ENCODE peak calls at places on chromosome 3, in five cellular contexts. K is IMR-90, V is K562, M is SK-N-SH, P is A549. L is an unnamed sample.

GRCh38 chr3:66401157-66401550 is 99.7 kb downstream of the LRIG1 start:
- DNase-seq in V (no peak), M (no peak), K (no peak), P (no peak), L (no peak)

GRCh38 chr3:15148614-15149013 is 49.7 kb upstream of the RBSN start:
- DNase-seq in P (peak; percentile 52), M (no peak), V (peak; percentile 52), K (no peak), L (no peak)

GRCh38 chr3:196890309-196890708 is 22.6 kb downstream of the SENP5 start:
- DNase-seq in M (no peak), P (no peak), K (no peak), V (no peak), L (no peak)

GRCh38 chr3:71290301-71290700 is 293.2 kb downstream of the FOXP1 start:
- DNase-seq in P (no peak), V (no peak), K (no peak), M (no peak), L (no peak)

GRCh38 chr3:42174679-42175660 is 83.8 kb downstream of the TRAK1 start:
- DNase-seq in P (no peak), M (no peak), V (no peak), K (no peak), L (no peak)

GRCh38 chr3:73401058-73401457 is 223.7 kb downstream of the PDZRN3 start:
- DNase-seq in V (no peak), M (no peak), K (peak; percentile 6), P (no peak), L (no peak)

GRCh38 chr3:140196970-140197369 is 262.0 kb downstream of the CLSTN2 start:
- DNase-seq in P (no peak), M (no peak), K (no peak), V (no peak), L (no peak)

GRCh38 chr3:114212646-114213045 is 24.7 kb downstream of the ZNF80 start:
- DNase-seq in K (no peak), V (no peak), P (no peak), M (no peak), L (no peak)

GRCh38 chr3:187186801-187187421 is 10.4 kb upstream of the RTP1 start:
- DNase-seq in K (peak; percentile 94), V (peak; percentile 28), M (no peak), P (peak; percentile 22), L (no peak)

GRCh38 chr3:66220602-66221377 is at the start of gene SLC25A26:
- DNase-seq in V (peak; percentile 90), K (peak; percentile 95), M (peak; percentile 98), P (peak; percentile 93), L (peak; percentile 82)

GRCh38 chr3:136211547-136211946 is 15.4 kb upstream of the MSL2 start:
- DNase-seq in P (no peak), V (no peak), M (no peak), K (no peak), L (no peak)

GRCh38 chr3:112817271-112817670 is 29.4 kb downstream of the CD200R1L start:
- DNase-seq in M (no peak), V (no peak), K (peak; percentile 54), P (no peak), L (no peak)

GRCh38 chr3:10949197-10949596 is 43.4 kb upstream of the SLC6A1 start:
- DNase-seq in P (no peak), V (no peak), M (no peak), K (no peak), L (no peak)

GRCh38 chr3:62248831-62249776 is 124.2 kb downstream of the FEZF2 start:
- DNase-seq in M (no peak), P (no peak), V (no peak), K (peak; percentile 2), L (no peak)
- TF ChIP-seq RFX5 in M (no peak), P (no peak), V (no peak), K (no peak), L (no peak)

GRCh38 chr3:30777426-30777825 is 117.0 kb downstream of the GADL1 start:
- DNase-seq in K (no peak), V (no peak), M (no peak), P (no peak), L (no peak)
- TF ChIP-seq RFX5 in K (no peak), V (no peak), M (no peak), P (no peak), L (no peak)

GRCh38 chr3:183654727-183655126 is 19.3 kb downstream of the KLHL24 start:
- DNase-seq in K (no peak), V (no peak), P (no peak), M (no peak), L (no peak)
- TF ChIP-seq RFX5 in K (no peak), V (no peak), P (no peak), M (no peak), L (no peak)

GRCh38 chr3:169403855-169404254 is 259.7 kb downstream of the MECOM start:
- DNase-seq in M (no peak), P (no peak), K (no peak), V (no peak), L (no peak)
- TF ChIP-seq RFX5 in M (no peak), P (no peak), K (no peak), V (no peak), L (no peak)

GRCh38 chr3:100796556-100796955 is 87.3 kb downstream of the TFG start:
- DNase-seq in M (no peak), P (peak; percentile 14), K (peak; percentile 47), V (no peak), L (peak; percentile 12)

GRCh38 chr3:100804631-100805030 is 95.3 kb downstream of the TFG start:
- DNase-seq in M (no peak), V (no peak), K (no peak), P (no peak), L (no peak)

GRCh38 chr3:100797921-100798491 is 88.7 kb downstream of the TFG start:
- DNase-seq in M (no peak), V (no peak), K (peak; percentile 43), P (no peak), L (no peak)

DNA sequence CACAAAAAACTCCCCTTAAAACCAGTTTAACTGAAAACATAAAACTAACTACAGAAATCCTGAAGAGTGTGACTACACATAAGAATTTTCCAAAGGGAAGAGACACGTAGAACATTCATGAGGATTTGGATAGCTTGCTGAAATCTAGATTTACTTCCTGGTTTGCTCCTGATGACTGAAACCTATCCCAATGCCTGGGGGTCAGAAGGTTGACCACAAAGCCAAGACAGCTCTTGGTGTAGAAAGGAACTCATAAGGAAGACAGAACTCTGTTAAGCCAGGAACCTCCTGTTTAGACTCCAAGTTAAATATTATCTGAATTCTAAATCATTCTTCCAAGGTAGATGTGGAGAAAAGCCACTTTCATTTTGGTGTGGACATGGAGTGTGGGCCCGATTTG is 92.8 kb downstream of the TFG start:
- DNase-seq in P (no peak), K (peak; percentile 61), V (no peak), M (no peak), L (no peak)
- TF ChIP-seq RFX5 in P (no peak), K (no peak), V (no peak), M (no peak), L (no peak)

GRCh38 chr3:155741081-155741480 is 3.8 kb downstream of the PLCH1 start:
- DNase-seq in V (no peak), M (no peak), P (no peak), K (no peak), L (no peak)

GRCh38 chr3:155741598-155741997 is 3.3 kb downstream of the PLCH1 start:
- DNase-seq in M (no peak), K (no peak), P (no peak), V (no peak), L (no peak)

GRCh38 chr3:155739154-155739553 is 5.7 kb downstream of the PLCH1 start:
- DNase-seq in P (peak; percentile 51), K (peak; percentile 11), M (no peak), V (no peak), L (no peak)

GRCh38 chr3:155738580-155739076 is 6.2 kb downstream of the PLCH1 start:
- DNase-seq in M (no peak), K (no peak), V (no peak), P (no peak), L (no peak)

GRCh38 chr3:155737844-155738460 is 6.9 kb downstream of the PLCH1 start:
- DNase-seq in M (no peak), V (no peak), K (no peak), P (peak; percentile 95), L (peak; percentile 48)
- TF ChIP-seq RFX5 in M (no peak), V (no peak), K (no peak), P (no peak), L (no peak)

L was measured in GM12878.